ENCODE peak calls at places on chromosomes 3 and 15, in six cellular contexts. One of them, this sample, is unnamed.

GRCh38 chr3:105731686-105732085 is 137.1 kb downstream of the CBLB start:
- DNase-seq in psoas muscle: no peak
- DNase-seq in stimulated activated CD4-positive, alpha-beta T cell treated with anti-CD3 and anti-CD28 coated beads, Interleukin-15, amount 100 ng/mL, for 1 hour: no peak
- DNase-seq in WTC11: no peak
- DNase-seq in A549: no peak
- DNase-seq in NCI-H1105: no peak
- DNase-seq in this sample: peak; percentile 19

GRCh38 chr3:19065027-19065426 is 83.3 kb upstream of the KCNH8 start:
- DNase-seq in psoas muscle: no peak
- DNase-seq in stimulated activated CD4-positive, alpha-beta T cell treated with anti-CD3 and anti-CD28 coated beads, Interleukin-15, amount 100 ng/mL, for 1 hour: no peak
- DNase-seq in WTC11: no peak
- DNase-seq in A549: no peak
- DNase-seq in NCI-H1105: no peak
- DNase-seq in this sample: no peak

GRCh38 chr3:50254577-50255250 is 14.2 kb upstream of the SEMA3B start:
- DNase-seq in psoas muscle: peak; percentile 65
- DNase-seq in stimulated activated CD4-positive, alpha-beta T cell treated with anti-CD3 and anti-CD28 coated beads, Interleukin-15, amount 100 ng/mL, for 1 hour: no peak
- DNase-seq in WTC11: no peak
- DNase-seq in A549: no peak
- DNase-seq in NCI-H1105: no peak
- DNase-seq in this sample: no peak

GRCh38 chr15:51379390-51379789 is 37.9 kb downstream of the GLDN start:
- DNase-seq in psoas muscle: no peak
- DNase-seq in stimulated activated CD4-positive, alpha-beta T cell treated with anti-CD3 and anti-CD28 coated beads, Interleukin-15, amount 100 ng/mL, for 1 hour: no peak
- DNase-seq in WTC11: no peak
- DNase-seq in A549: no peak
- DNase-seq in NCI-H1105: no peak
- DNase-seq in this sample: no peak

GRCh38 chr15:96066852-96067490 is 263.5 kb upstream of the NR2F2 start:
- DNase-seq in psoas muscle: no peak
- DNase-seq in stimulated activated CD4-positive, alpha-beta T cell treated with anti-CD3 and anti-CD28 coated beads, Interleukin-15, amount 100 ng/mL, for 1 hour: no peak
- DNase-seq in WTC11: no peak
- DNase-seq in A549: no peak
- DNase-seq in NCI-H1105: no peak
- DNase-seq in this sample: no peak

GRCh38 chr3:101842245-101842934 is 6.9 kb upstream of the NFKBIZ start:
- DNase-seq in psoas muscle: no peak
- DNase-seq in stimulated activated CD4-positive, alpha-beta T cell treated with anti-CD3 and anti-CD28 coated beads, Interleukin-15, amount 100 ng/mL, for 1 hour: no peak
- DNase-seq in WTC11: peak; percentile 68
- DNase-seq in A549: peak; percentile 44
- DNase-seq in NCI-H1105: no peak
- DNase-seq in this sample: no peak

GRCh38 chr3:182067423-182067822 is 355.7 kb downstream of the SOX2 start:
- DNase-seq in psoas muscle: no peak
- DNase-seq in stimulated activated CD4-positive, alpha-beta T cell treated with anti-CD3 and anti-CD28 coated beads, Interleukin-15, amount 100 ng/mL, for 1 hour: no peak
- DNase-seq in WTC11: no peak
- DNase-seq in A549: no peak
- DNase-seq in NCI-H1105: no peak
- DNase-seq in this sample: no peak

GRCh38 chr3:45631486-45631885 is 36.9 kb downstream of the LIMD1 start:
- DNase-seq in psoas muscle: no peak
- DNase-seq in stimulated activated CD4-positive, alpha-beta T cell treated with anti-CD3 and anti-CD28 coated beads, Interleukin-15, amount 100 ng/mL, for 1 hour: no peak
- DNase-seq in WTC11: no peak
- DNase-seq in A549: no peak
- DNase-seq in NCI-H1105: no peak
- DNase-seq in this sample: no peak

GRCh38 chr3:39848365-39848764 is 39.0 kb downstream of the MYRIP start:
- DNase-seq in psoas muscle: no peak
- DNase-seq in stimulated activated CD4-positive, alpha-beta T cell treated with anti-CD3 and anti-CD28 coated beads, Interleukin-15, amount 100 ng/mL, for 1 hour: no peak
- DNase-seq in WTC11: no peak
- DNase-seq in A549: no peak
- DNase-seq in NCI-H1105: no peak
- DNase-seq in this sample: no peak

GRCh38 chr15:48415036-48415886 is 84.0 kb downstream of the DUT start:
- DNase-seq in psoas muscle: no peak
- DNase-seq in stimulated activated CD4-positive, alpha-beta T cell treated with anti-CD3 and anti-CD28 coated beads, Interleukin-15, amount 100 ng/mL, for 1 hour: no peak
- DNase-seq in WTC11: no peak
- DNase-seq in A549: peak; percentile 57
- DNase-seq in NCI-H1105: no peak
- DNase-seq in this sample: peak; percentile 53

GRCh38 chr3:131350506-131350905 is 31.1 kb upstream of the NUDT16 start:
- DNase-seq in psoas muscle: no peak
- DNase-seq in stimulated activated CD4-positive, alpha-beta T cell treated with anti-CD3 and anti-CD28 coated beads, Interleukin-15, amount 100 ng/mL, for 1 hour: no peak
- DNase-seq in WTC11: no peak
- DNase-seq in A549: peak; percentile 13
- DNase-seq in NCI-H1105: no peak
- DNase-seq in this sample: peak; percentile 22